ENCODE peak calls at places on chromosome 5, in ten cellular contexts. J is ovary, Y is A549, B is adrenal gland, Z is thyroid gland, F is esophagus squamous epithelium, L is GM12892, M is transverse colon, T is spleen, S is tibial nerve. V is an unnamed sample.
A peak's percentile ranks its signal among the peaks of the same experiment; 100 is the strongest.

GRCh38 chr5:135565256-135565655 is 13.5 kb downstream of the CXCL14 start:
- DNase-seq in Y (no peak), F (no peak), B (no peak), J (no peak), S (no peak), T (no peak), M (no peak), Z (no peak), L (no peak), V (no peak)

GRCh38 chr5:81779935-81780266 is 29.0 kb upstream of the SSBP2 start:
- DNase-seq in J (no peak), M (no peak), B (no peak), L (no peak), S (no peak), F (no peak), Z (no peak), T (no peak), Y (no peak), V (no peak)

GRCh38 chr5:86625148-86625547 is 7.4 kb downstream of the COX7C start:
- DNase-seq in Z (no peak), B (no peak), L (no peak), S (no peak), M (no peak), J (no peak), T (no peak), Y (no peak), F (no peak), V (no peak)

GRCh38 chr5:120466337-120467006 is 2.4 kb downstream of the PRR16 start:
- DNase-seq in F (no peak), L (no peak), T (no peak), B (no peak), J (no peak), S (no peak), M (no peak), Y (no peak), Z (no peak), V (no peak)

GRCh38 chr5:139164020-139164419 is 34.1 kb downstream of the SIL1 start:
- DNase-seq in S (no peak), J (no peak), Y (no peak), T (no peak), M (no peak), B (no peak), L (no peak), Z (no peak), F (no peak), V (no peak)

GRCh38 chr5:173915310-173916005 is 27.3 kb downstream of the CPEB4 start:
- DNase-seq in L (no peak), M (no peak), T (no peak), F (no peak), B (no peak), Z (no peak), J (no peak), Y (no peak), S (no peak), V (no peak)

GRCh38 chr5:160799160-160799559 is 52.9 kb downstream of the ATP10B start:
- DNase-seq in F (no peak), T (no peak), J (no peak), Z (peak; percentile 29), L (no peak), B (no peak), S (no peak), Y (no peak), M (no peak), V (no peak)

GRCh38 chr5:68911840-68912690 is 181.7 kb upstream of the SLC30A5 start:
- DNase-seq in Y (no peak), S (no peak), T (no peak), L (no peak), B (no peak), Z (no peak), F (no peak), M (no peak), J (no peak), V (no peak)

GRCh38 chr5:124746252-124746915 is at the start of gene ZNF608:
- DNase-seq in M (peak; percentile 29), Y (peak; percentile 27), F (no peak), J (peak; percentile 44), L (no peak), B (peak; percentile 57), S (peak; percentile 56), Z (peak; percentile 30), T (no peak), V (no peak)

GRCh38 chr5:124751031-124751430 is 4.6 kb upstream of the ZNF608 start:
- DNase-seq in M (no peak), F (no peak), T (no peak), B (no peak), Y (no peak), L (no peak), S (no peak), J (no peak), Z (no peak), V (no peak)

GRCh38 chr5:124747770-124748686 is 1.6 kb upstream of the ZNF608 start:
- DNase-seq in L (no peak), Z (peak; percentile 11), B (no peak), Y (peak; percentile 16), T (no peak), J (no peak), F (no peak), M (no peak), S (no peak), V (no peak)

GRCh38 chr5:124746916-124747769 is 704 bp upstream of the ZNF608 start:
- DNase-seq in Z (peak; percentile 85), T (peak; percentile 86), S (peak; percentile 92), M (peak; percentile 83), F (peak; percentile 28), B (peak; percentile 90), L (no peak), Y (peak; percentile 49), J (peak; percentile 81), V (no peak)

GRCh38 chr5:124748687-124749594 is 2.5 kb upstream of the ZNF608 start:
- DNase-seq in T (peak; percentile 80), Z (peak; percentile 81), B (peak; percentile 83), J (peak; percentile 67), L (peak; percentile 48), M (peak; percentile 87), S (peak; percentile 67), F (peak; percentile 31), Y (peak; percentile 93), V (peak; percentile 26)
- TF ChIP-seq POLR2A in T (no peak), Z (no peak), B (peak; percentile 28), J (no peak), L (peak; percentile 4), M (peak; percentile 92), S (peak; percentile 26), F (peak; percentile 61), Y (no peak), V (no peak)

GRCh38 chr5:180803181-180804128 is 849 bp upstream of the MGAT1 start:
- DNase-seq in M (peak; percentile 85), B (peak; percentile 67), S (peak; percentile 72), J (peak; percentile 62), F (peak; percentile 76), Z (peak; percentile 39), Y (no peak), L (peak; percentile 74), T (peak; percentile 98), V (no peak)
- TF ChIP-seq POLR2A in M (peak; percentile 57), B (no peak), S (peak; percentile 35), J (no peak), F (peak; percentile 77), Z (no peak), Y (no peak), L (peak; percentile 69), T (no peak), V (no peak)

GRCh38 chr5:95771892-95772291 is 40.8 kb downstream of the RHOBTB3 start:
- DNase-seq in Y (no peak), Z (no peak), M (no peak), F (no peak), S (no peak), T (no peak), J (no peak), B (no peak), L (no peak), V (no peak)
- TF ChIP-seq POLR2A in Y (no peak), Z (no peak), M (no peak), F (no peak), S (no peak), T (no peak), J (no peak), B (no peak), L (no peak), V (no peak)

GRCh38 chr5:176545388-176545736 is 3.8 kb upstream of the CDHR2 start:
- DNase-seq in S (no peak), Y (no peak), T (no peak), Z (no peak), L (no peak), J (no peak), M (no peak), B (no peak), F (no peak), V (no peak)

GRCh38 chr5:176541338-176542134 is 4.3 kb upstream of the RNF44 start:
- DNase-seq in F (no peak), T (peak; percentile 96), Y (no peak), Z (peak; percentile 75), L (no peak), M (peak; percentile 86), J (peak; percentile 59), S (peak; percentile 44), B (peak; percentile 43), V (no peak)

GRCh38 chr5:176542596-176543427 is 5.6 kb upstream of the RNF44 start:
- DNase-seq in M (no peak), B (peak; percentile 36), F (no peak), Y (no peak), L (no peak), T (peak; percentile 92), S (no peak), J (peak; percentile 48), Z (peak; percentile 28), V (no peak)

GRCh38 chr5:176542135-176542595 is 5.0 kb upstream of the RNF44 start:
- DNase-seq in L (no peak), F (no peak), J (peak; percentile 44), M (peak; percentile 82), B (no peak), Y (no peak), Z (no peak), T (peak; percentile 92), S (no peak), V (no peak)

GRCh38 chr5:176543428-176544182 is 5.5 kb upstream of the CDHR2 start:
- DNase-seq in T (peak; percentile 95), Y (peak; percentile 53), M (peak; percentile 88), J (peak; percentile 79), F (no peak), Z (peak; percentile 79), S (no peak), B (peak; percentile 52), L (no peak), V (peak; percentile 70)
- TF ChIP-seq POLR2A in T (no peak), Y (peak; percentile 78), M (peak; percentile 88), J (peak; percentile 26), F (peak; percentile 72), Z (no peak), S (peak; percentile 46), B (no peak), L (peak; percentile 65), V (peak; percentile 70)

GRCh38 chr5:150700600-150701377 is at the start of gene RBM22:
- DNase-seq in Y (peak; percentile 74), M (peak; percentile 94), L (peak; percentile 69), T (peak; percentile 97), Z (peak; percentile 93), F (peak; percentile 68), J (peak; percentile 92), B (peak; percentile 94), S (peak; percentile 93), V (peak; percentile 67)
- TF ChIP-seq POLR2A in Y (peak; percentile 80), M (peak; percentile 91), L (peak; percentile 83), T (peak; percentile 31), Z (no peak), F (peak; percentile 83), J (peak; percentile 68), B (peak; percentile 87), S (peak; percentile 83), V (peak; percentile 64)

V was measured in H54.